ENCODE peak calls at places on chromosomes 13 and 19, in eight cellular contexts. R, M, C, H, P, J, S and G are unnamed samples.

GRCh38 chr19:8681345-8682021 is 17.1 kb downstream of the ACTL9 start:
- DNase-seq in C (no peak), H (no peak), S (no peak), P (no peak), R (no peak), J (no peak), M (no peak), G (no peak)

GRCh38 chr13:85651440-85651839 is 147.8 kb downstream of the SLITRK6 start:
- DNase-seq in P (no peak), S (peak; percentile 19), R (no peak), C (no peak), J (no peak), H (no peak), M (no peak), G (no peak)

GRCh38 chr13:26929971-26930730 is 169.6 kb upstream of the GPR12 start:
- DNase-seq in J (peak; percentile 78), H (peak; percentile 49), S (peak; percentile 74), P (peak; percentile 20), M (peak; percentile 14), C (no peak), R (peak; percentile 79), G (peak; percentile 74)

GRCh38 chr13:72151241-72151640 is 284.2 kb upstream of the DACH1 start:
- DNase-seq in C (no peak), R (no peak), J (no peak), H (no peak), P (no peak), M (no peak), S (peak; percentile 39), G (no peak)

GRCh38 chr19:40274585-40275544 is 10.3 kb downstream of the AKT2 start:
- DNase-seq in P (no peak), R (no peak), S (no peak), C (no peak), H (peak; percentile 7), J (peak; percentile 19), M (no peak), G (no peak)

GRCh38 chr19:32735936-32736335 is 16.4 kb downstream of the TDRD12 start:
- DNase-seq in P (no peak), S (no peak), C (no peak), R (no peak), J (no peak), M (no peak), H (no peak), G (no peak)

GRCh38 chr19:7778081-7778480 is 15.0 kb downstream of the CLEC4M start:
- DNase-seq in P (no peak), H (no peak), C (no peak), R (no peak), M (no peak), J (peak; percentile 13), S (no peak), G (no peak)

GRCh38 chr19:1720237-1720636 is 33.1 kb upstream of the ONECUT3 start:
- DNase-seq in C (no peak), H (no peak), P (no peak), R (no peak), M (no peak), S (no peak), J (no peak), G (no peak)

GRCh38 chr13:102291587-102292218 is 110.1 kb downstream of the FGF14 start:
- DNase-seq in H (no peak), P (no peak), S (peak; percentile 5), J (no peak), M (no peak), C (no peak), R (peak; percentile 76), G (no peak)

GRCh38 chr13:114319441-114319871 is 5.2 kb downstream of the CHAMP1 start:
- DNase-seq in M (no peak), P (peak; percentile 28), R (no peak), S (peak; percentile 90), J (no peak), C (peak; percentile 76), H (no peak), G (no peak)

GRCh38 chr13:33340631-33341030 is 55.1 kb upstream of the STARD13 start:
- DNase-seq in H (no peak), P (no peak), C (peak; percentile 46), S (no peak), J (no peak), R (no peak), M (no peak), G (no peak)